ENCODE peak calls at places on chromosomes 1 and 21, in five cellular contexts. C is MM.1S; L is CD8-positive, alpha-beta T cell; I is upper lobe of right lung; Z is hepatocyte. S is an unnamed sample. For H3K4me1, the result is how much of the 10 kb centered on the place peaks cover.

GRCh38 chr21:38352536-38353219 is 95.9 kb downstream of the KCNJ15 start:
- DNase-seq in C (peak), L (no peak), I (peak), Z (peak), S (no peak)

GRCh38 chr1:180178511-180179161 is 24.0 kb downstream of the QSOX1 start:
- DNase-seq in C (peak), L (peak), I (peak), Z (peak), S (peak)

GRCh38 chr1:7084232-7084894 is 299.1 kb downstream of the CAMTA1 start:
- DNase-seq in C (no peak), L (no peak), I (no peak), Z (no peak), S (no peak)

GRCh38 chr1:64084451-64084850 is 119.0 kb upstream of the UBE2U start:
- DNase-seq in C (no peak), L (no peak), I (no peak), Z (no peak), S (no peak)

GRCh38 chr1:208967334-208967733 is 616.2 kb upstream of the CAMK1G start:
- DNase-seq in C (peak), L (no peak), I (no peak), Z (no peak), S (no peak)

GRCh38 chr1:94551449-94551848 is 9.9 kb upstream of the F3 start:
- DNase-seq in C (no peak), L (no peak), I (no peak), Z (no peak), S (no peak)

GRCh38 chr21:45153358-45154318 is 79.3 kb downstream of the ADARB1 start:
- DNase-seq in C (no peak), L (no peak), I (no peak), Z (no peak), S (no peak)

GRCh38 chr1:198610362-198610761 is 28.5 kb upstream of the PTPRC start:
- DNase-seq in C (no peak), L (no peak), I (no peak), Z (no peak), S (no peak)

GRCh38 chr1:35319988-35320713 is 51.6 kb downstream of the ZMYM4 start:
- DNase-seq in C (no peak), L (no peak), I (no peak), Z (no peak), S (no peak)

GRCh38 chr1:164765557-164765956 is 206.6 kb downstream of the PBX1 start:
- DNase-seq in C (no peak), L (no peak), I (no peak), Z (no peak), S (no peak)

GRCh38 chr1:29394521-29394921 is 158.2 kb downstream of the PTPRU start:
- DNase-seq in C (no peak), L (no peak), I (no peak), Z (no peak), S (no peak)

GRCh38 chr1:63951076-63951946 is 177.5 kb downstream of the ROR1 start:
- DNase-seq in C (no peak), L (no peak), I (no peak), Z (no peak), S (no peak)

GRCh38 chr1:187306671-187307415 is 478.1 kb downstream of the PLA2G4A start:
- DNase-seq in C (peak), L (no peak), I (no peak), Z (no peak), S (no peak)

GRCh38 chr1:15747378-15747777 is 5.1 kb downstream of the TMEM82 start:
- DNase-seq in C (no peak), L (peak), I (no peak), Z (no peak), S (no peak)

GRCh38 chr1:177586429-177586828 is 383.4 kb downstream of the SEC16B start:
- DNase-seq in C (no peak), L (no peak), I (no peak), Z (no peak), S (no peak)

GRCh38 chr21:43932005-43932404 is 67.0 kb downstream of the AGPAT3 start:
- DNase-seq in C (no peak), L (no peak), I (no peak), Z (no peak), S (no peak)

GRCh38 chr1:91673603-91674002 is 173.0 kb downstream of the CDC7 start:
- DNase-seq in C (no peak), L (no peak), I (no peak), Z (no peak), S (no peak)

GRCh38 chr1:218878369-218878768 is 295.3 kb upstream of the LYPLAL1 start:
- DNase-seq in C (no peak), L (no peak), I (no peak), Z (no peak), S (no peak)

GRCh38 chr1:185733818-185734709 is at the start of gene HMCN1:
- DNase-seq in C (peak), L (no peak), I (peak), Z (peak), S (no peak)

GRCh38 chr1:183293243-183293642 is 107.2 kb downstream of the LAMC2 start:
- DNase-seq in C (no peak), L (no peak), I (no peak), Z (no peak), S (no peak)

GRCh38 chr21:46144464-46145070 is 10.8 kb downstream of the FTCD start:
- DNase-seq in C (no peak), L (peak), I (no peak), Z (no peak), S (no peak)

GRCh38 chr1:87512431-87512830 is 183.8 kb downstream of the LMO4 start:
- DNase-seq in C (no peak), L (no peak), I (no peak), Z (no peak), S (no peak)

GRCh38 chr21:45358261-45358670 is 46.7 kb upstream of the COL18A1 start:
- DNase-seq in C (no peak), L (no peak), I (no peak), Z (no peak), S (no peak)

GRCh38 chr1:154193821-154194220 is 1.9 kb upstream of the TPM3 start:
- DNase-seq in C (peak), L (no peak), I (no peak), Z (no peak), S (no peak)

GRCh38 chr1:217965156-217965786 is 319.8 kb upstream of the RRP15 start:
- DNase-seq in C (no peak), L (no peak), I (no peak), Z (no peak), S (no peak)

GRCh38 chr1:16110884-16111283 is 37.4 kb upstream of the FAM131C start:
- DNase-seq in C (no peak), L (no peak), I (no peak), Z (no peak), S (no peak)

GRCh38 chr1:173002891-173003582 is 47.7 kb downstream of the TNFSF18 start:
- DNase-seq in C (no peak), L (no peak), I (no peak), Z (no peak), S (no peak)

GRCh38 chr1:161408404-161409085 is 40.9 kb upstream of the CFAP126 start:
- DNase-seq in C (no peak), L (no peak), I (no peak), Z (no peak), S (no peak)

GRCh38 chr1:165884009-165884689 is 56.7 kb downstream of the UCK2 start:
- DNase-seq in C (no peak), L (no peak), I (no peak), Z (no peak), S (no peak)

GRCh38 chr1:108570128-108570527 is 10.2 kb downstream of the EEIG2 start:
- DNase-seq in C (peak), L (no peak), I (no peak), Z (no peak), S (peak)

GRCh38 chr1:5639323-5639722 is 352.9 kb downstream of the NPHP4 start:
- DNase-seq in C (no peak), L (no peak), I (no peak), Z (no peak), S (no peak)

GRCh38 chr1:245856944-245857531 is 650.0 kb downstream of the SMYD3 start:
- DNase-seq in C (no peak), L (no peak), I (no peak), Z (no peak), S (no peak)

GRCh38 chr1:151310986-151311385 is 16.2 kb downstream of the PI4KB start:
- DNase-seq in C (no peak), L (no peak), I (no peak), Z (no peak), S (no peak)
- H3K4me1 ChIP-seq in C (under half), L (under half), I (under half), Z (half or more), S (under half)

GRCh38 chr21:36804867-36805611 is 106.1 kb downstream of the SIM2 start:
- DNase-seq in C (no peak), L (no peak), I (no peak), Z (no peak), S (no peak)
- H3K4me3 ChIP-seq in C (no peak), L (no peak), I (no peak), Z (no peak), S (no peak)

DNA sequence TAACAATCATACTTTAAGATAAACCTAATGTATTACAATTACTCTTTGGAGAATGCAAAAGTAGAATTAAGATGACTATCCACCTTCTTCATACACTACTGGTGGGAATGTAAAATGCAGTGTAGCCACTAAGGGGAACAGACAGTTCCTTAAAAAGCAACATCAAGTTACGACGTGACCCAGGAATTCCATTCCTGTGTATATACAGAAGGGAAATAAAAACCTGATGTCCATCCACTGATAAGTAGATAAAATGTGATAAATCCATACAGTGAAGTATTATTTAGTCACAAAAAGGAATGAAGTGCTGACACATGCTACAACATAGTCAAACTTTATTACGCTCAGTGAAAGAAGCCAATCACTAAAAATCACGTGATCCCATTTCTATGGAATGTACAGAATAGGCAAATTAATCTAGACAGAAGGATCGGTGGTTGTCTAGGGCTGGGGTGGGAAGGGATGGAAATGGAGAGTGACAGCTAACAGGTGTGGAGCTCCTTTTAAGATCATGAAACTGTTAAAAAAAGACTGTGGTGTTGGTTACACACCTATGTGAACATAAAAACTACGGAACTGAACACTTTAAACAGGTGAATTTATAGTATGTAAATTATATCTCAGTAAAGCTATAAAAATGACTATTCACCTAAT is 42.1 kb downstream of the NRIP1 start:
- DNase-seq in C (no peak), L (no peak), I (no peak), Z (no peak), S (no peak)
- H3K27ac ChIP-seq in C (no peak), L (no peak), I (no peak), Z (no peak), S (no peak)

GRCh38 chr1:31637915-31638673 is 6.6 kb downstream of the PEF1 start:
- DNase-seq in C (no peak), L (no peak), I (no peak), Z (no peak), S (no peak)
- H3K4me1 ChIP-seq in C (under half), L (under half), I (half or more), Z (under half), S (under half)

GRCh38 chr1:222930097-222930496 is 115.3 kb downstream of the DISP1 start:
- DNase-seq in C (no peak), L (no peak), I (no peak), Z (no peak), S (no peak)

GRCh38 chr1:222931018-222931417 is 116.2 kb downstream of the DISP1 start:
- DNase-seq in C (no peak), L (no peak), I (no peak), Z (no peak), S (no peak)

GRCh38 chr1:222924140-222924706 is 109.4 kb downstream of the DISP1 start:
- DNase-seq in C (no peak), L (no peak), I (no peak), Z (no peak), S (no peak)

GRCh38 chr1:222926566-222926965 is 111.7 kb downstream of the DISP1 start:
- DNase-seq in C (no peak), L (no peak), I (no peak), Z (no peak), S (no peak)

GRCh38 chr1:222928212-222928611 is 113.4 kb downstream of the DISP1 start:
- DNase-seq in C (no peak), L (no peak), I (peak), Z (peak), S (no peak)
- H3K4me3 ChIP-seq in C (no peak), L (no peak), I (peak), Z (peak), S (no peak)

DNA sequence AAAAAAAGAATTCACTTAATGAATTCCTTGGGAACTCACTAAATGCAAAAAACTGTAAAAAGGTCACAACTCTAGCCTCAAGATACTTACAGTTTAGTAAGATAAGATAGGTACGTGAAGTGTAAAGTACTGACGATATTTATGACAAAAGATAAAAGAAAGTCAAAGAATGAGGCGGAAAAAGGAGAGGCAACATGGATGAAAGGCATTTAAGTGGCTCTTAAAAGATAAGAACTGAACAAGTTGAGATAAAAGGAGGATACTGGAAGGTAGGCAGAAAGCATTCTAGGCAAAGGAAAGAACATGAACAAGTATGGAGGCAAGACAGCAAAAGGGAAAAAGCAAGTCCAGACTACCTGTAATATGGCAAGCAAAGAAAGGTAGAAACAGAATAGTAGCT is 16.9 kb downstream of the RNF19B start:
- DNase-seq in C (no peak), L (no peak), I (no peak), Z (no peak), S (no peak)
- H3K27ac ChIP-seq in C (no peak), L (no peak), I (no peak), Z (peak), S (no peak)

GRCh38 chr1:206735553-206736031 is 35.0 kb upstream of the IL19 start:
- DNase-seq in C (no peak), L (no peak), I (no peak), Z (no peak), S (no peak)
- H3K4me1 ChIP-seq in C (under half), L (half or more), I (under half), Z (under half), S (half or more)

GRCh38 chr1:46804926-46805325 is 6.1 kb downstream of the CYP4B1 start:
- DNase-seq in C (no peak), L (no peak), I (no peak), Z (no peak), S (no peak)

GRCh38 chr1:46804027-46804889 is 5.4 kb downstream of the CYP4B1 start:
- DNase-seq in C (peak), L (no peak), I (no peak), Z (no peak), S (no peak)

GRCh38 chr1:46805755-46806154 is 6.9 kb downstream of the CYP4B1 start:
- DNase-seq in C (no peak), L (no peak), I (no peak), Z (no peak), S (no peak)

GRCh38 chr1:46807046-46807972 is 8.5 kb downstream of the CYP4B1 start:
- DNase-seq in C (no peak), L (no peak), I (no peak), Z (no peak), S (no peak)

DNA sequence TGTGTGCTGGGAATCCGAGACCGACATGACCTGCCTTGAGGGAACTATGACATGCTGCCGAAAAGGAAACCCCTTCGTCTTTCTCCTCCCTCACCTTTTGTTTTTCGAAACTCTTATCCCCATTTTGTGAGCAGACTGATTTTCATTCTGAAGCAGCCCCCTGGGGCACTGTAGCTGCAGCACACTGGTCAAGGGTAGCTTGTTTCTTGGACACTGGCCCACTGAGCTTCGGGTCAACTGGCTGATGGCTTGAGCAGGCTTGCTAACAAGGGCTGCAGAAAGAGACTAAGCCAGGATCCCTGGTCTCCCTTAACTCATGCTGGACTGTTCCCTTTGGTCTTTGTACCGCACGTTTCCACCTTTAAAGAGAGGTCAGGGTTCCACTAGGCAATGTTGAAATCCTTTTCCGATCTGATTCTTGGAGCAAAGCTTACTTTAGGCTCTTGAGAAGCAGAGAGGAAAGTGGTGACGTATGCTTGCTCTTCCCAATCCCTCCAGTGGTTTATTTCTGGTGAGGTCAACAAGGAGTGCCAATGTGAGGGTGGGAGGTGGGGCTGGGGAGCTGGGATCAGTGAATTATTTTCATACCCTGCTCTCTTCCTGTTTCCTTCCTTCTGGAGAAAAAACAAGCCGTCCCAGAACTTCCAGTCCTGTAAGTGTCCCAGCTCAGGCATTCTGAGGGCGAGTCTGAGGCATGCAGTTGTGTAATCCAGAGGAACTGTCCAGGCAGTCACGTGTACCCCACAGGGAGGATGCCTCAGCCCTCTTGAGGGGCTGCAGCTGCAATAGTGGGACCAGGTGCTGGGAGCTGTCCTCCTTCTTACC is 7.6 kb downstream of the CYP4B1 start:
- DNase-seq in C (no peak), L (no peak), I (peak), Z (peak), S (no peak)
- H3K4me3 ChIP-seq in C (no peak), L (no peak), I (peak), Z (no peak), S (no peak)